ENCODE peak calls at places on chromosomes 12 and 14, in four cellular contexts. K is epithelial cell of esophagus; B is activated CD4-positive, CD25-positive, alpha-beta regulatory T cell; Z is NCI-H1930. Y is an unnamed sample.

GRCh38 chr14:64510825-64511679 is 6.5 kb downstream of the ZBTB1 start:
- DNase-seq in K (peak), B (peak), Z (peak), Y (no peak)

GRCh38 chr12:42779186-42779859 is 189.8 kb upstream of the PRICKLE1 start:
- DNase-seq in K (peak), B (no peak), Z (no peak), Y (no peak)

GRCh38 chr14:85856430-85856829 is 326.5 kb downstream of the FLRT2 start:
- DNase-seq in K (peak), B (no peak), Z (no peak), Y (no peak)

GRCh38 chr12:48183876-48184548 is 568 bp downstream of the CCDC184 start:
- DNase-seq in K (no peak), B (no peak), Z (no peak), Y (no peak)

GRCh38 chr12:18752280-18752920 is 14.5 kb downstream of the CAPZA3 start:
- DNase-seq in K (peak), B (no peak), Z (no peak), Y (no peak)

GRCh38 chr12:7472060-7472459 is 28.1 kb upstream of the CD163L1 start:
- DNase-seq in K (no peak), B (no peak), Z (no peak), Y (no peak)

GRCh38 chr14:60311417-60311816 is 62.4 kb downstream of the PPM1A start:
- DNase-seq in K (no peak), B (no peak), Z (no peak), Y (no peak)

GRCh38 chr12:57940915-57941164 is 527 bp upstream of the ATP23 start:
- DNase-seq in K (no peak), B (no peak), Z (no peak), Y (no peak)

GRCh38 chr12:93824514-93825500 is 147.6 kb downstream of the CRADD start:
- DNase-seq in K (no peak), B (no peak), Z (no peak), Y (no peak)

GRCh38 chr12:27822076-27822712 is 42.2 kb upstream of the MANSC4 start:
- DNase-seq in K (peak), B (peak), Z (no peak), Y (no peak)

GRCh38 chr14:30656190-30656632 is 34.1 kb downstream of the SCFD1 start:
- DNase-seq in K (peak), B (no peak), Z (no peak), Y (no peak)

GRCh38 chr12:57623385-57623784 is 9.6 kb downstream of the B4GALNT1 start:
- DNase-seq in K (no peak), B (no peak), Z (no peak), Y (no peak)

GRCh38 chr12:86389949-86390348 is 133.8 kb upstream of the MGAT4C start:
- DNase-seq in K (peak), B (no peak), Z (no peak), Y (no peak)

GRCh38 chr12:7970475-7971252 is 34.7 kb upstream of the SLC2A3 start:
- DNase-seq in K (peak), B (peak), Z (peak), Y (peak)

GRCh38 chr12:64746663-64747062 is 12.5 kb downstream of the GNS start:
- DNase-seq in K (peak), B (no peak), Z (no peak), Y (no peak)

GRCh38 chr12:84660139-84660538 is 252.5 kb downstream of the SLC6A15 start:
- DNase-seq in K (no peak), B (no peak), Z (no peak), Y (no peak)

GRCh38 chr12:122963928-122964240 is 2.4 kb downstream of the ABCB9 start:
- DNase-seq in K (no peak), B (no peak), Z (no peak), Y (no peak)

GRCh38 chr12:115343601-115344000 is 659.6 kb upstream of the TBX3 start:
- DNase-seq in K (no peak), B (no peak), Z (no peak), Y (no peak)

GRCh38 chr14:39217214-39217879 is 16.4 kb upstream of the MIA2 start:
- DNase-seq in K (peak), B (no peak), Z (no peak), Y (no peak)

GRCh38 chr14:49921401-49921800 is 28.5 kb downstream of the ARF6 start:
- DNase-seq in K (no peak), B (no peak), Z (no peak), Y (no peak)

GRCh38 chr12:107337354-107338095 is 244.2 kb upstream of the CRY1 start:
- DNase-seq in K (peak), B (no peak), Z (no peak), Y (no peak)

GRCh38 chr12:50458606-50459005 is 46.2 kb upstream of the DIP2B start:
- DNase-seq in K (peak), B (no peak), Z (no peak), Y (no peak)

GRCh38 chr14:31388687-31389413 is 31.5 kb downstream of the HEATR5A start:
- DNase-seq in K (no peak), B (no peak), Z (no peak), Y (no peak)

GRCh38 chr12:102939059-102939458 is 18.4 kb upstream of the ASCL1 start:
- DNase-seq in K (no peak), B (no peak), Z (no peak), Y (no peak)

GRCh38 chr12:116547955-116548471 is 11.2 kb upstream of the MAP1LC3B2 start:
- DNase-seq in K (no peak), B (no peak), Z (no peak), Y (no peak)

GRCh38 chr12:15535287-15535895 is 213.1 kb downstream of the PTPRO start:
- DNase-seq in K (peak), B (no peak), Z (no peak), Y (no peak)

GRCh38 chr14:63287661-63288483 is 30.9 kb downstream of the GPHB5 start:
- DNase-seq in K (peak), B (no peak), Z (no peak), Y (no peak)

GRCh38 chr14:61510736-61511557 is 184.4 kb upstream of the HIF1A start:
- DNase-seq in K (no peak), B (no peak), Z (no peak), Y (no peak)

GRCh38 chr12:47088021-47088944 is 8.5 kb upstream of the AMIGO2 start:
- DNase-seq in K (peak), B (no peak), Z (peak), Y (no peak)

GRCh38 chr12:106309671-106310313 is 7.3 kb downstream of the TCP11L2 start:
- DNase-seq in K (peak), B (no peak), Z (no peak), Y (no peak)

GRCh38 chr12:127987199-127987901 is 279.6 kb upstream of the TMEM132C start:
- DNase-seq in K (no peak), B (no peak), Z (no peak), Y (no peak)

GRCh38 chr12:34398706-34399630 is 376.7 kb downstream of the ALG10 start:
- DNase-seq in K (no peak), B (no peak), Z (no peak), Y (peak)